ENCODE peak calls at places on chromosomes 3 and 15, in seven cellular contexts. V, Z, X, J, T, M and C are unnamed samples.

GRCh38 chr3:183815565-183815943 is 9.8 kb downstream of the MAP6D1 start:
- DNase-seq in V (no peak), Z (no peak), X (peak; percentile 5), J (no peak), T (no peak), M (no peak), C (no peak)

GRCh38 chr3:108489776-108490175 is 20.6 kb downstream of the MYH15 start:
- DNase-seq in V (peak; percentile 35), Z (no peak), X (peak; percentile 66), J (no peak), T (peak; percentile 31), M (peak; percentile 57), C (no peak)

GRCh38 chr3:63582943-63583500 is 69.5 kb upstream of the SNTN start:
- DNase-seq in V (no peak), Z (no peak), X (no peak), J (no peak), T (no peak), M (no peak), C (no peak)

GRCh38 chr3:195613468-195614069 is 29.8 kb upstream of the APOD start:
- DNase-seq in V (no peak), Z (no peak), X (no peak), J (no peak), T (no peak), M (no peak), C (no peak)

GRCh38 chr15:93974804-93975481 is 256.4 kb upstream of the MCTP2 start:
- DNase-seq in V (no peak), Z (peak; percentile 20), X (no peak), J (no peak), T (no peak), M (peak; percentile 58), C (no peak)

GRCh38 chr3:38649500-38650247 is at the start of gene SCN5A:
- DNase-seq in V (peak; percentile 48), Z (no peak), X (peak; percentile 13), J (peak; percentile 84), T (no peak), M (peak; percentile 76), C (no peak)

GRCh38 chr3:115862099-115862498 is 238.8 kb downstream of the GAP43 start:
- DNase-seq in V (no peak), Z (no peak), X (no peak), J (no peak), T (no peak), M (peak; percentile 3), C (no peak)

GRCh38 chr3:184765730-184766074 is 46.3 kb upstream of the VPS8 start:
- DNase-seq in V (no peak), Z (no peak), X (no peak), J (peak; percentile 15), T (peak; percentile 60), M (no peak), C (no peak)

GRCh38 chr3:115071122-115071521 is 76.0 kb downstream of the ZBTB20 start:
- DNase-seq in V (no peak), Z (no peak), X (no peak), J (no peak), T (no peak), M (no peak), C (no peak)

GRCh38 chr15:20351448-20351961 is 190.1 kb downstream of the GOLGA6L6 start:
- DNase-seq in V (no peak), Z (peak; percentile 15), X (no peak), J (peak; percentile 64), T (no peak), M (no peak), C (no peak)

GRCh38 chr3:111692593-111693552 is 97.7 kb upstream of the ZBED2 start:
- DNase-seq in V (no peak), Z (no peak), X (no peak), J (no peak), T (no peak), M (peak; percentile 18), C (no peak)
- H3K4me1 ChIP-seq in V (no peaks in the 10 kb centered on the region), Z (no peaks in the 10 kb centered on the region), X (peaks cover 6% of the 10 kb centered on the region), J (no peaks in the 10 kb centered on the region), T (peaks cover 40% of the 10 kb centered on the region), M (peaks cover 12% of the 10 kb centered on the region), C (no peaks in the 10 kb centered on the region)

DNA sequence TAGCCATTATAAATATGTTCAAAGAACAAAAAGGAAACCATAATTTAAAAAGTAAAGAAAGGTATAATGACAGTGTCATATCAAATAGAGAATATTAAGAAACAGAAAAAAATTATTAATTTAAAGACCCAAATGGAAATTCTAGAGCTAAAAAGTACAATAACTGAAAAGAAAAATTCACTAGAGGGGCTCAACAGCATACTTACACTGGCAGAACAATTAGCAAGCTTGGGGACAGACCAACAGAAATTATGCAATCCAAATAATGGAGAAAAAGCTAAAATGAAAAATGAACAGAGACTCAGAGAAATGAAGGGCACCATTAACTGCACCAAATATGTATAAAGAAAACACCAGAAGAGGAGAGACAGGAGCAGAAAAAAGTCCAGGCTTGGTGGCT is 13.7 kb downstream of the SPCS1 start:
- DNase-seq in V (no peak), Z (no peak), X (no peak), J (no peak), T (no peak), M (no peak), C (no peak)
- H3K4me1 ChIP-seq in V (no peaks in the 10 kb centered on the region), Z (no peaks in the 10 kb centered on the region), X (peaks cover 15% of the 10 kb centered on the region), J (no peaks in the 10 kb centered on the region), T (no peaks in the 10 kb centered on the region), M (no peaks in the 10 kb centered on the region), C (no peaks in the 10 kb centered on the region)

GRCh38 chr3:5187152-5187919 is at the start of gene EDEM1:
- DNase-seq in V (peak; percentile 97), Z (peak; percentile 91), X (peak; percentile 93), J (peak; percentile 98), T (peak; percentile 98), M (peak; percentile 93), C (peak; percentile 93)

GRCh38 chr3:5186854-5187151 is 704 bp upstream of the EDEM1 start:
- DNase-seq in V (no peak), Z (no peak), X (no peak), J (no peak), T (no peak), M (peak; percentile 25), C (no peak)

GRCh38 chr3:5188419-5189405 is 1.2 kb downstream of the EDEM1 start:
- DNase-seq in V (peak; percentile 65), Z (no peak), X (peak; percentile 69), J (no peak), T (peak; percentile 30), M (peak; percentile 27), C (no peak)

GRCh38 chr3:5186089-5186853 is 1.2 kb upstream of the EDEM1 start:
- DNase-seq in V (no peak), Z (no peak), X (no peak), J (peak; percentile 54), T (no peak), M (no peak), C (no peak)

GRCh38 chr3:5187920-5188418 is 462 bp downstream of the EDEM1 start:
- DNase-seq in V (peak; percentile 44), Z (peak; percentile 31), X (peak; percentile 58), J (peak; percentile 81), T (no peak), M (peak; percentile 57), C (no peak)
- H3K4me1 ChIP-seq in V (no peaks in the 10 kb centered on the region), Z (no peaks in the 10 kb centered on the region), X (peaks cover 37% of the 10 kb centered on the region), J (peaks cover 6% of the 10 kb centered on the region), T (peaks cover 28% of the 10 kb centered on the region), M (peaks cover 15% of the 10 kb centered on the region), C (peaks cover 72% of the 10 kb centered on the region)

GRCh38 chr3:194134757-194135515 is 1.0 kb upstream of the HES1 start:
- DNase-seq in V (peak; percentile 94), Z (peak; percentile 93), X (peak; percentile 82), J (peak; percentile 97), T (peak; percentile 100), M (peak; percentile 93), C (peak; percentile 59)

GRCh38 chr3:194135516-194135805 is 487 bp upstream of the HES1 start:
- DNase-seq in V (no peak), Z (no peak), X (no peak), J (no peak), T (no peak), M (peak; percentile 17), C (no peak)

GRCh38 chr3:194132465-194133358 is 3.2 kb upstream of the HES1 start:
- DNase-seq in V (no peak), Z (no peak), X (no peak), J (no peak), T (peak; percentile 34), M (no peak), C (no peak)

GRCh38 chr3:194133661-194134230 is 2.2 kb upstream of the HES1 start:
- DNase-seq in V (peak; percentile 57), Z (peak; percentile 66), X (no peak), J (peak; percentile 89), T (peak; percentile 63), M (peak; percentile 66), C (no peak)

GRCh38 chr3:194134231-194134756 is 1.7 kb upstream of the HES1 start:
- DNase-seq in V (no peak), Z (no peak), X (peak; percentile 18), J (peak; percentile 93), T (no peak), M (peak; percentile 78), C (no peak)
- H3K4me1 ChIP-seq in V (peaks cover 4% of the 10 kb centered on the region), Z (peaks cover 6% of the 10 kb centered on the region), X (peaks cover 56% of the 10 kb centered on the region), J (peaks cover 4% of the 10 kb centered on the region), T (peaks cover 60% of the 10 kb centered on the region), M (peaks cover 40% of the 10 kb centered on the region), C (peaks cover 45% of the 10 kb centered on the region)

DNA sequence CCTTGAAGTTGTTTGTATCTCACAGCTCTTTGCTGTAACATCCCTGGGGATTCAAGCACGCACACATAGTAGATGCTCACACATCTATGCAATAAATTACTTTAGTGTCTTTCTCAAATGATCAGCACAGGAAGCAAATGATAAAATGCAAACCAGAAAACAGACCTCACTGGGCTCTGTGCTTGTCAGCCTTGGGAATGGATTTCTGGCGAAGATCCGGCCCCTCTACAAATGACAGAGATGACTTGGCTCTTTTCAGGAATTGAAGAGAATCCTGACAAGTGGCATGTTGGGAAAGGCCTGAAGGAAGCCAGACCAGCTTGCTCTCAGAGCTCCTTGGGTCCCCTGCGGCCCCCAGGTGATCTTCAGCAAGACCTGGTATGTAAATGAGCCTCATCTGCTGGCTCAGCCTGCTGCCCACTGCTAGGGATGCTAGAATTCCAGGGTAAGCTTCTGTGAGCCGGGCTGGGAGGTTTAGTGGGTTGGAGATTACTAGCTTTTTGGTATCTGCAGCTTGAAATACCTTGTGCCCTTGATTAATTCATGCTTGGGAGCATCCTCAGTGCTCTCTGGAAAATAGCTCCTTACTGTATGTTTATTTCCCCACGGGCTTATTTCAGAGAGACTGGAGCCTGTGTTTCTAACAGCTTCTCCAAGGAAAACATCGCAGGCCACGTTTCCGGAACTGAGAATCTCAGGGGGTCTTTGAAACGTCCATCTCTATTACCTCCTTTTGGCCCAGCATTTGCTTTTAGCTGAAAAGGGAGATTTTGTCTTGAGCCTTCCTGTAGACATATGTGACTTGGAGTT is 54.2 kb downstream of the LPP start:
- DNase-seq in V (no peak), Z (no peak), X (no peak), J (no peak), T (no peak), M (no peak), C (no peak)
- H3K4me1 ChIP-seq in V (peaks cover 6% of the 10 kb centered on the region), Z (peaks cover 6% of the 10 kb centered on the region), X (no peaks in the 10 kb centered on the region), J (peaks cover 8% of the 10 kb centered on the region), T (no peaks in the 10 kb centered on the region), M (peaks cover 18% of the 10 kb centered on the region), C (peaks cover 28% of the 10 kb centered on the region)

GRCh38 chr3:141086188-141086587 is 35.0 kb downstream of the SPSB4 start:
- DNase-seq in V (no peak), Z (no peak), X (no peak), J (no peak), T (no peak), M (no peak), C (no peak)
- H3K4me1 ChIP-seq in V (no peaks in the 10 kb centered on the region), Z (no peaks in the 10 kb centered on the region), X (no peaks in the 10 kb centered on the region), J (peaks cover 13% of the 10 kb centered on the region), T (no peaks in the 10 kb centered on the region), M (peaks cover 80% of the 10 kb centered on the region), C (no peaks in the 10 kb centered on the region)

GRCh38 chr15:58293622-58294550 is 137.9 kb upstream of the LIPC start:
- DNase-seq in V (peak; percentile 41), Z (no peak), X (no peak), J (no peak), T (peak; percentile 14), M (no peak), C (no peak)
- H3K4me1 ChIP-seq in V (no peaks in the 10 kb centered on the region), Z (no peaks in the 10 kb centered on the region), X (no peaks in the 10 kb centered on the region), J (no peaks in the 10 kb centered on the region), T (peaks cover 18% of the 10 kb centered on the region), M (no peaks in the 10 kb centered on the region), C (no peaks in the 10 kb centered on the region)